ENCODE peak calls at places on chromosomes 6 and 20, in eight cellular contexts. F is cardiac fibroblast, L is NCI-H345, Z is AG09309, O is trophoblast cell, P is NCI-H1092, B is GM23248, C is NCI-H1105. K is an unnamed sample.

GRCh38 chr20:38373231-38373867 is 27.1 kb downstream of the LBP start:
- DNase-seq in F (no peak), L (no peak), Z (no peak), O (no peak), P (no peak), B (no peak), C (no peak), K (peak; percentile 23)

GRCh38 chr6:4687989-4688947 is 87.9 kb upstream of the CDYL start:
- DNase-seq in F (peak; percentile 89), L (no peak), Z (peak; percentile 39), O (peak; percentile 91), P (no peak), B (peak; percentile 97), C (no peak), K (peak; percentile 30)

GRCh38 chr6:104969108-104969507 is 12.2 kb downstream of the LIN28B start:
- DNase-seq in F (no peak), L (no peak), Z (no peak), O (no peak), P (no peak), B (no peak), C (no peak), K (no peak)

GRCh38 chr6:154613137-154613676 is 102.7 kb upstream of the CNKSR3 start:
- DNase-seq in F (peak; percentile 41), L (no peak), Z (peak; percentile 57), O (peak; percentile 39), P (no peak), B (peak; percentile 89), C (no peak), K (no peak)

GRCh38 chr20:11094196-11094595 is 420.4 kb upstream of the JAG1 start:
- DNase-seq in F (no peak), L (no peak), Z (no peak), O (no peak), P (no peak), B (no peak), C (no peak), K (no peak)

GRCh38 chr20:5484346-5484745 is 167.6 kb upstream of the PROKR2 start:
- DNase-seq in F (no peak), L (no peak), Z (no peak), O (no peak), P (no peak), B (no peak), C (no peak), K (no peak)

GRCh38 chr6:130853555-130854183 is 26.5 kb downstream of the SMLR1 start:
- DNase-seq in F (peak; percentile 65), L (no peak), Z (no peak), O (no peak), P (no peak), B (peak; percentile 86), C (no peak), K (no peak)

GRCh38 chr6:113076817-113077216 is 729.7 kb downstream of the RFPL4B start:
- DNase-seq in F (no peak), L (no peak), Z (no peak), O (no peak), P (no peak), B (no peak), C (no peak), K (no peak)

GRCh38 chr6:8017276-8017701 is 46.9 kb downstream of the BLOC1S5 start:
- DNase-seq in F (peak; percentile 41), L (no peak), Z (no peak), O (no peak), P (no peak), B (no peak), C (no peak), K (no peak)

GRCh38 chr6:33761922-33762629 is 15.4 kb upstream of the IP6K3 start:
- DNase-seq in F (peak; percentile 61), L (peak; percentile 46), Z (no peak), O (peak; percentile 57), P (no peak), B (peak; percentile 56), C (peak; percentile 31), K (no peak)

GRCh38 chr20:24782221-24782620 is 166.8 kb upstream of the CST7 start:
- DNase-seq in F (no peak), L (no peak), Z (no peak), O (no peak), P (no peak), B (no peak), C (no peak), K (no peak)

GRCh38 chr6:32993363-32993973 is 15.9 kb downstream of the HLA-DOA start:
- DNase-seq in F (no peak), L (no peak), Z (no peak), O (no peak), P (no peak), B (no peak), C (no peak), K (no peak)

K was measured in tibial nerve.